ENCODE peak calls at places on chromosomes 4 and X, in four cellular contexts. F, U, T and H are unnamed samples.

GRCh38 chr4:119493419-119493818 is 135.2 kb downstream of the PDE5A start:
- DNase-seq in U (no peak), T (no peak), F (no peak), H (peak)

GRCh38 chr4:73379946-73380345 is 24.1 kb upstream of the ALB start:
- DNase-seq in F (no peak), U (no peak), T (no peak), H (no peak)

GRCh38 chrX:1463581-1464281 is 11.0 kb upstream of the ASMTL start:
- DNase-seq in T (no peak), F (no peak), U (peak), H (no peak)

GRCh38 chrX:372856-373640 is 13.7 kb downstream of the PPP2R3B start:
- DNase-seq in F (no peak), U (no peak), T (no peak), H (no peak)

GRCh38 chr4:1081689-1082040 is 31.7 kb downstream of the RNF212 start:
- DNase-seq in T (peak), F (no peak), U (no peak), H (peak)

GRCh38 chrX:19772759-19773623 is 114.4 kb downstream of the SH3KBP1 start:
- DNase-seq in U (no peak), F (peak), T (peak), H (peak)

GRCh38 chrX:40058719-40059118 is 39.0 kb downstream of the BCOR start:
- DNase-seq in T (no peak), U (no peak), F (no peak), H (no peak)

GRCh38 chr4:153976954-153977353 is 188.1 kb upstream of the SFRP2 start:
- DNase-seq in F (no peak), T (no peak), U (no peak), H (peak)

GRCh38 chr4:184039963-184040383 is 134.9 kb downstream of the STOX2 start:
- DNase-seq in U (no peak), F (no peak), T (peak), H (peak)

GRCh38 chr4:184668511-184669114 is 19.1 kb downstream of the PRIMPOL start:
- DNase-seq in F (peak), T (no peak), U (no peak), H (peak)

GRCh38 chr4:52751349-52751911 is at the start of gene ERVMER34-1:
- DNase-seq in F (peak), U (peak), T (peak), H (peak)

GRCh38 chr4:186953601-186954260 is 230.1 kb upstream of the FAT1 start:
- DNase-seq in T (no peak), F (no peak), U (no peak), H (peak)

GRCh38 chr4:20391912-20392311 is 140.2 kb downstream of the SLIT2 start:
- DNase-seq in U (no peak), T (no peak), F (no peak), H (no peak)

GRCh38 chr4:74473155-74473811 is 28.3 kb downstream of the AREG start:
- DNase-seq in T (peak), U (peak), F (peak), H (peak)

GRCh38 chr4:127771535-127772275 is 10.4 kb upstream of the HSPA4L start:
- DNase-seq in T (no peak), F (no peak), U (no peak), H (no peak)

GRCh38 chr4:101791189-101791572 is 651 bp downstream of the BANK1 start:
- DNase-seq in U (peak), T (no peak), F (no peak), H (no peak)

GRCh38 chr4:92387459-92388069 is 83.8 kb downstream of the GRID2 start:
- DNase-seq in F (peak), T (peak), U (no peak), H (peak)

GRCh38 chr4:87444741-87445140 is 22.4 kb downstream of the NUDT9 start:
- DNase-seq in F (no peak), U (no peak), T (no peak), H (no peak)

GRCh38 chr4:103499094-103499493 is 220.7 kb downstream of the TACR3 start:
- DNase-seq in T (peak), U (no peak), F (no peak), H (peak)

GRCh38 chr4:96189761-96190160 is 349.9 kb downstream of the PDHA2 start:
- DNase-seq in T (no peak), F (no peak), U (no peak), H (no peak)

GRCh38 chr4:4843651-4844291 is 15.7 kb upstream of the MSX1 start:
- DNase-seq in T (no peak), F (no peak), U (no peak), H (no peak)

GRCh38 chrX:77572322-77572721 is 125.1 kb downstream of the FGF16 start:
- DNase-seq in U (no peak), T (peak), F (no peak), H (peak)

GRCh38 chr4:153611679-153612078 is 72.4 kb upstream of the TLR2 start:
- DNase-seq in F (peak), U (no peak), T (peak), H (peak)

GRCh38 chr4:147480891-147481576 is at the start of gene EDNRA:
- DNase-seq in T (peak), F (peak), U (no peak), H (peak)

GRCh38 chr4:147481577-147482109 is 746 bp downstream of the EDNRA start:
- DNase-seq in T (peak), F (no peak), U (no peak), H (no peak)

GRCh38 chr4:147480502-147480890 is 401 bp upstream of the EDNRA start:
- DNase-seq in U (no peak), F (no peak), T (no peak), H (no peak)

GRCh38 chr4:147479817-147480216 is 1.1 kb upstream of the EDNRA start:
- DNase-seq in T (peak), F (peak), U (peak), H (peak)

DNA sequence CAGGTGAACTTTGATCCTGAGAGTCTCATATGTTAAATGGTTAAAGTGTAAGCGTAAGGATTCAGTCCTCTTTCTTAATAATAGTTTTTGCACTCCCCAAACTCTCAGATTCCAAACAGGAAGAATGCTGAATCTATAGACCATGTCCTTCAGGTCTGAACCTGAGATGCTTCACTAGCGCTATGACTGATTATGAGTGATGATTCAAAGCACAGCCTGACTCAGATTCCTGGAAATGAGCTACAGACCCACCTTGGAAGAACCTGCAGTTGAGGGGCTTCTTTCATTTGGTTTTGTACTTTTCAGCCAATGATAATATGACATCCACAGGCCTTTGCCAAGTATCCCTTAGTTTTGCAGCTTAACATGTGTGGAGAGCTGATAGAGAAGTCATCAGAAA is 1.4 kb downstream of the EDNRA start:
- DNase-seq in F (no peak), T (no peak), U (no peak), H (no peak)
- H3K4me3 ChIP-seq in F (no peak), T (peak), U (no peak), H (no peak)

DNA sequence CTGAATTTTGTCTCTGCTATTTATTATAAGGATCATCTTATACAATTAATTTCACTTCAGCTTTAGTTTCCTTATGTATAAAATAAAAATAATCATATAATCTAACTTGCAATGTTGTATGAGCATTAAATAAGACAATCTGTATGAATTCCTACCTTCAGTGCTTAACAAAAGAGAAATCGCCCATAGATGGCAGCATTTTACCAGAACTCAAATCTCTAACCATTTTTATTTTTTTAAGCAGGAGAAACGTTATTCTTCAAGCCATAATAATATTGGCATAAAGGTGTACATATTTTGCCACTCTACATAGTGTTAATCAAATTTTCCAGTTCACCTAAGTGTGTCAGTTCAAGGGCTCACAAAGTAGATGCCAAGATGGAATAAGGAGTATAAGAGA is 78.8 kb downstream of the TMEM47 start:
- DNase-seq in F (peak), T (peak), U (no peak), H (peak)
- TF ChIP-seq CTCF in F (peak), T (peak), U (no peak), H (peak)

GRCh38 chr4:145494666-145495065 is 13.0 kb downstream of the SMAD1 start:
- DNase-seq in T (no peak), U (no peak), F (no peak), H (no peak)

GRCh38 chr4:145496292-145496691 is 14.6 kb downstream of the SMAD1 start:
- DNase-seq in U (no peak), F (no peak), T (no peak), H (peak)

GRCh38 chr4:145498430-145498829 is 16.8 kb downstream of the SMAD1 start:
- DNase-seq in T (no peak), U (no peak), F (no peak), H (no peak)

GRCh38 chr4:145501051-145501660 is 19.5 kb downstream of the SMAD1 start:
- DNase-seq in T (no peak), U (no peak), F (no peak), H (no peak)

GRCh38 chr4:145497199-145498149 is 15.8 kb downstream of the SMAD1 start:
- DNase-seq in T (no peak), U (no peak), F (no peak), H (no peak)
- H3K4me3 ChIP-seq in T (no peak), U (no peak), F (no peak), H (no peak)

GRCh38 chrX:80181079-80181478 is 166.5 kb downstream of the TBX22 start:
- DNase-seq in T (no peak), F (no peak), U (no peak), H (no peak)
- TF ChIP-seq CTCF in T (no peak), F (no peak), U (no peak), H (peak)

DNA sequence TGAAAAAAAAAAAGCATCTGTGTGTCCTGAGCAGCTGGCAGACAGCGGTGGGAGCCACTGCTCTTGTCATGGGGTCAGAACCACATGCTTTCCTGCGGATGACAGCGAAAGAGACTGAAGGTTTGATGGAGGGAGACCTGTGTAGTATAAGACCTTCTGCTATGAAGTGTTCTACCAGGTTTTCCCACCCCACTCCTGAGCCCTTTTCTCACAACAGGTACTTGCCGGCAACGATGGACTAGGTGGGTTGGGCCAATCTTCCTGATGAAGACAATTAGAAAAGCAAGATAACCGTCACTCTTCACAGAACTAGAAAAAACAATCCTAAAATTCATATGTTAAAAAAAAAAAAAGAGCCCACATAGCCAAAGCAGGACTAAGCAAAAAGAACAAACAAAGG is 107.3 kb downstream of the AFAP1 start:
- DNase-seq in U (no peak), F (peak), T (no peak), H (no peak)
- H3K4me3 ChIP-seq in U (no peak), F (no peak), T (no peak), H (no peak)

DNA sequence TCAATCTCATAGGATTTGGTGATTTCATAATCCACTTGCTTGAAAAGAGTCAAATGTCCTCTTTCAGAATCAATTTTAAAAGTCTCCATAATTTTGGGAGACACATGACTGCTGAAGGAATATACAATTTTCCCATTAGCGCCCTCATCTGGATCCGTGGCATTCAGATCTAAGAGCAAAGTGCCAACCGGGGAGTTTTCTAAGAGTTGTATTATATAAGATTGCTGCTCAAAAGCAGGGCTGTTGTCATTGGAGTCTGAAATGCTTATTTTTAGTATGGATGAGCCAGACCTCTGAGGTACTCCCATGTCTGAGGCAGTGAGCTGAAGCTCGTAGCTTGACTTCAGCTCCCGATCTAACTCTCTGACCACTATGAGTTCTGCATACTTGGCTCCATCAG is 1.2 kb downstream of the PCDH18 start:
- DNase-seq in T (peak), U (no peak), F (peak), H (peak)
- TF ChIP-seq CTCF in T (peak), U (no peak), F (peak), H (peak)

GRCh38 chrX:150161092-150161672 is 201.9 kb upstream of the MAMLD1 start:
- DNase-seq in U (no peak), T (no peak), F (no peak), H (peak)
- H3K4me3 ChIP-seq in U (no peak), T (no peak), F (no peak), H (no peak)

DNA sequence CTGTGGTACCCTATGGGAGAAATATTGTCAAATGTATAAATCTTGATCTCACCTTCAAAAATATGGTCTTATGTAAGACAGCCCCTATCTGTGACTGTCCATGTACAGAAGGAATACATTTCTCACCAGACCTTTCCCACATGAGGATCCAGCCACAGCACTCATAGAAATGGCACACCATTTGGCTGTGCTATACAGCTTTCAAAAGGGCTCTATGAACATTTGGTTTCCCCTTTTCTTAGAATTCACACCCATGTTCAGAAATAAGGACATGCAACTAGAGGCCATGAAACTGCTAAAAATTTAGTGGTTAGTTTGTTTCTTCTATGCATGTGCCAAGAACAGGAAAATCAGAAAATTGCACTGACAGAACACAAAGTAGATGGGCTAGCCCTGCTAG is 62.7 kb downstream of the ANTXR2 start:
- DNase-seq in T (no peak), F (no peak), U (no peak), H (no peak)
- TF ChIP-seq CTCF in T (no peak), F (no peak), U (no peak), H (no peak)

GRCh38 chrX:14964500-14964899 is 91.3 kb downstream of the MOSPD2 start:
- DNase-seq in F (peak), U (no peak), T (peak), H (peak)

GRCh38 chrX:14963447-14964236 is 90.4 kb downstream of the MOSPD2 start:
- DNase-seq in U (no peak), F (peak), T (peak), H (peak)
- H3K4me3 ChIP-seq in U (no peak), F (no peak), T (no peak), H (no peak)